ENCODE peak calls at places on chromosomes 3 and 15, in nine cellular contexts. One of them, this sample, is unnamed.

GRCh38 chr3:97738761-97739160 is 25.8 kb upstream of the ARL6 start:
- DNase-seq in pancreas: no peak
- DNase-seq in cardiac muscle cell: no peak
- DNase-seq in HFF-Myc: no peak
- DNase-seq in cardiac fibroblast: no peak
- DNase-seq in heart left ventricle: no peak
- DNase-seq in Peyer's patch: no peak
- DNase-seq in left ventricle myocardium inferior: no peak
- DNase-seq in OCI-LY7: no peak
- DNase-seq in this sample: no peak

GRCh38 chr15:61256231-61256630 is 27.1 kb upstream of the RORA start:
- DNase-seq in pancreas: no peak
- DNase-seq in cardiac muscle cell: no peak
- DNase-seq in HFF-Myc: no peak
- DNase-seq in cardiac fibroblast: peak
- DNase-seq in heart left ventricle: no peak
- DNase-seq in Peyer's patch: no peak
- DNase-seq in left ventricle myocardium inferior: no peak
- DNase-seq in OCI-LY7: no peak
- DNase-seq in this sample: no peak

GRCh38 chr3:58353722-58354553 is 21.2 kb downstream of the PXK start:
- DNase-seq in pancreas: no peak
- DNase-seq in cardiac muscle cell: peak
- DNase-seq in HFF-Myc: no peak
- DNase-seq in cardiac fibroblast: peak
- DNase-seq in heart left ventricle: no peak
- DNase-seq in Peyer's patch: no peak
- DNase-seq in left ventricle myocardium inferior: no peak
- DNase-seq in OCI-LY7: peak
- DNase-seq in this sample: peak

GRCh38 chr15:58066042-58066867 is 744 bp upstream of the ALDH1A2 start:
- DNase-seq in pancreas: peak
- DNase-seq in cardiac muscle cell: peak
- DNase-seq in HFF-Myc: peak
- DNase-seq in cardiac fibroblast: peak
- DNase-seq in heart left ventricle: peak
- DNase-seq in Peyer's patch: peak
- DNase-seq in left ventricle myocardium inferior: peak
- DNase-seq in OCI-LY7: peak
- DNase-seq in this sample: peak

GRCh38 chr3:113533534-113533892 is 1.2 kb downstream of the SIDT1 start:
- DNase-seq in pancreas: no peak
- DNase-seq in cardiac muscle cell: no peak
- DNase-seq in HFF-Myc: no peak
- DNase-seq in cardiac fibroblast: no peak
- DNase-seq in heart left ventricle: no peak
- DNase-seq in Peyer's patch: no peak
- DNase-seq in left ventricle myocardium inferior: no peak
- DNase-seq in OCI-LY7: peak
- DNase-seq in this sample: peak

GRCh38 chr3:128313181-128313725 is 153.4 kb downstream of the DNAJB8 start:
- DNase-seq in pancreas: no peak
- DNase-seq in cardiac muscle cell: no peak
- DNase-seq in HFF-Myc: no peak
- DNase-seq in cardiac fibroblast: no peak
- DNase-seq in heart left ventricle: peak
- DNase-seq in Peyer's patch: no peak
- DNase-seq in left ventricle myocardium inferior: no peak
- DNase-seq in OCI-LY7: no peak
- DNase-seq in this sample: no peak

GRCh38 chr3:126356373-126357298 is 572 bp downstream of the KLF15 start:
- DNase-seq in pancreas: peak
- DNase-seq in cardiac muscle cell: peak
- DNase-seq in HFF-Myc: no peak
- DNase-seq in cardiac fibroblast: peak
- DNase-seq in heart left ventricle: peak
- DNase-seq in Peyer's patch: no peak
- DNase-seq in left ventricle myocardium inferior: peak
- DNase-seq in OCI-LY7: peak
- DNase-seq in this sample: no peak

GRCh38 chr3:41033956-41034519 is 165.3 kb upstream of the CTNNB1 start:
- DNase-seq in pancreas: no peak
- DNase-seq in cardiac muscle cell: no peak
- DNase-seq in HFF-Myc: no peak
- DNase-seq in cardiac fibroblast: no peak
- DNase-seq in heart left ventricle: no peak
- DNase-seq in Peyer's patch: no peak
- DNase-seq in left ventricle myocardium inferior: no peak
- DNase-seq in OCI-LY7: no peak
- DNase-seq in this sample: no peak

GRCh38 chr15:100298257-100298656 is 43.5 kb downstream of the ADAMTS17 start:
- DNase-seq in pancreas: no peak
- DNase-seq in cardiac muscle cell: no peak
- DNase-seq in HFF-Myc: no peak
- DNase-seq in cardiac fibroblast: no peak
- DNase-seq in heart left ventricle: no peak
- DNase-seq in Peyer's patch: no peak
- DNase-seq in left ventricle myocardium inferior: no peak
- DNase-seq in OCI-LY7: no peak
- DNase-seq in this sample: no peak

GRCh38 chr15:62618432-62618831 is 424.1 kb upstream of the TPM1 start:
- DNase-seq in pancreas: no peak
- DNase-seq in cardiac muscle cell: peak
- DNase-seq in HFF-Myc: peak
- DNase-seq in cardiac fibroblast: peak
- DNase-seq in heart left ventricle: no peak
- DNase-seq in Peyer's patch: no peak
- DNase-seq in left ventricle myocardium inferior: no peak
- DNase-seq in OCI-LY7: no peak
- DNase-seq in this sample: no peak

GRCh38 chr3:167938516-167938915 is 157.2 kb downstream of the GOLIM4 start:
- DNase-seq in pancreas: no peak
- DNase-seq in cardiac muscle cell: no peak
- DNase-seq in HFF-Myc: no peak
- DNase-seq in cardiac fibroblast: no peak
- DNase-seq in heart left ventricle: no peak
- DNase-seq in Peyer's patch: no peak
- DNase-seq in left ventricle myocardium inferior: no peak
- DNase-seq in OCI-LY7: no peak
- DNase-seq in this sample: no peak

GRCh38 chr3:22981176-22981575 is 222.0 kb upstream of the UBE2E2 start:
- DNase-seq in pancreas: no peak
- DNase-seq in cardiac muscle cell: peak
- DNase-seq in HFF-Myc: no peak
- DNase-seq in cardiac fibroblast: no peak
- DNase-seq in heart left ventricle: no peak
- DNase-seq in Peyer's patch: no peak
- DNase-seq in left ventricle myocardium inferior: no peak
- DNase-seq in OCI-LY7: no peak
- DNase-seq in this sample: no peak

GRCh38 chr3:104244680-104245079 is 1122.0 kb upstream of the ALCAM start:
- DNase-seq in pancreas: no peak
- DNase-seq in cardiac muscle cell: no peak
- DNase-seq in HFF-Myc: no peak
- DNase-seq in cardiac fibroblast: no peak
- DNase-seq in heart left ventricle: no peak
- DNase-seq in Peyer's patch: no peak
- DNase-seq in left ventricle myocardium inferior: no peak
- DNase-seq in OCI-LY7: no peak
- DNase-seq in this sample: no peak

GRCh38 chr3:108153451-108153981 is 62.7 kb upstream of the CD47 start:
- DNase-seq in pancreas: no peak
- DNase-seq in cardiac muscle cell: peak
- DNase-seq in HFF-Myc: no peak
- DNase-seq in cardiac fibroblast: peak
- DNase-seq in heart left ventricle: no peak
- DNase-seq in Peyer's patch: no peak
- DNase-seq in left ventricle myocardium inferior: no peak
- DNase-seq in OCI-LY7: peak
- DNase-seq in this sample: peak

GRCh38 chr3:66430876-66431275 is 69.9 kb downstream of the LRIG1 start:
- DNase-seq in pancreas: no peak
- DNase-seq in cardiac muscle cell: no peak
- DNase-seq in HFF-Myc: no peak
- DNase-seq in cardiac fibroblast: no peak
- DNase-seq in heart left ventricle: no peak
- DNase-seq in Peyer's patch: no peak
- DNase-seq in left ventricle myocardium inferior: no peak
- DNase-seq in OCI-LY7: no peak
- DNase-seq in this sample: no peak

GRCh38 chr3:172856766-172857742 is 106.5 kb downstream of the ECT2 start:
- DNase-seq in pancreas: no peak
- DNase-seq in cardiac muscle cell: peak
- DNase-seq in HFF-Myc: no peak
- DNase-seq in cardiac fibroblast: peak
- DNase-seq in heart left ventricle: peak
- DNase-seq in Peyer's patch: peak
- DNase-seq in left ventricle myocardium inferior: peak
- DNase-seq in OCI-LY7: no peak
- DNase-seq in this sample: no peak

GRCh38 chr15:96514607-96515285 is 184.2 kb downstream of the NR2F2 start:
- DNase-seq in pancreas: no peak
- DNase-seq in cardiac muscle cell: peak
- DNase-seq in HFF-Myc: no peak
- DNase-seq in cardiac fibroblast: no peak
- DNase-seq in heart left ventricle: no peak
- DNase-seq in Peyer's patch: no peak
- DNase-seq in left ventricle myocardium inferior: no peak
- DNase-seq in OCI-LY7: no peak
- DNase-seq in this sample: no peak

GRCh38 chr15:96521386-96521785 is 190.9 kb downstream of the NR2F2 start:
- DNase-seq in pancreas: no peak
- DNase-seq in cardiac muscle cell: no peak
- DNase-seq in HFF-Myc: no peak
- DNase-seq in cardiac fibroblast: no peak
- DNase-seq in heart left ventricle: no peak
- DNase-seq in Peyer's patch: no peak
- DNase-seq in left ventricle myocardium inferior: no peak
- DNase-seq in OCI-LY7: no peak
- DNase-seq in this sample: no peak

DNA sequence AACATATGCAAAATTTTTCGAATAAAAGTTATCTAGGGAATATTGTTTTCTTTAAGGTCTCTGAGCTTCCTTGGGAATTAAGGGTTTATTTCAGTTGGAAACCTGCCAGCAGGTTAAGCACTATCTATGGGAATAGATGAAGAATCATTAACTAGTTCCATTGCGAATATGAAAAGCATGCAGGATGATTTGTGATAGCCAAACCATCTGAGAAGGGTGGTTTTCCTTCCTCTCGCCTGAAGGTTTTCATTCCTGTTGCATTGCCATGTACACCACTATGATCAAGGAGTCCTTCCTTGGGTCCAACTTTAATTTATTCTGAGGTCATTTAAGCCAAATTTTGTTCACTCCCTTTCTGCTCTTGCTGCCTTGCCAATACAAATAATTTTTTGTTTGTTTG is 184.9 kb downstream of the NR2F2 start:
- DNase-seq in pancreas: no peak
- DNase-seq in cardiac muscle cell: no peak
- DNase-seq in HFF-Myc: no peak
- DNase-seq in cardiac fibroblast: no peak
- DNase-seq in heart left ventricle: no peak
- DNase-seq in Peyer's patch: no peak
- DNase-seq in left ventricle myocardium inferior: no peak
- DNase-seq in OCI-LY7: no peak
- DNase-seq in this sample: no peak
- TF ChIP-seq CTCF in pancreas: no peak
- TF ChIP-seq CTCF in cardiac muscle cell: no peak
- TF ChIP-seq CTCF in HFF-Myc: no peak
- TF ChIP-seq CTCF in cardiac fibroblast: no peak
- TF ChIP-seq CTCF in heart left ventricle: no peak
- TF ChIP-seq CTCF in Peyer's patch: no peak
- TF ChIP-seq CTCF in left ventricle myocardium inferior: no peak
- TF ChIP-seq CTCF in OCI-LY7: no peak
- TF ChIP-seq CTCF in this sample: no peak

DNA sequence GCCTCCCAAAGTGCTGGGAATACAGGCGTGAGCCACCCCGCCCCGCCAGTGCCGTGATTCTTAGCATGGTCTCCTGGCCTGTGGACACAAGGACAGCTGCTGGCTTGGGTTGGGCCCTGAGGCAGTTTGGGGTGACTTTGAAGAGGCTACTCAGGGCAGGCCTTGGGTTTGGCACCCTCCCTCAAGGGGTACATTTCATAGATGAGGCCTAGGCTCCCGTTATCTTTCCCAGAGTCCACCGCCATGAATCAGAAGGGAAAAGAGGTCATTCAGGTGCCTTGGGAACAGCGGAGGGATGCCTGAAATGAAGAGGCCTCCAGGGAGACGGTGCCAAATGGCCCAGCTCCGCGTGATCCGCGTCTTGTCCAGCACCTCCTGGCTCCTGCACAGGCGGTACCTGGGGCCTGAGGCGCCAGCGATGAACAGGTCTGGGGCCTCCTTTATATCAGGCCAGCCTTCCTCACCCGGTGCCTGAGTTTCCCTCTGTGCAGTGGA is 9.3 kb downstream of the GNAI2 start:
- DNase-seq in pancreas: peak
- DNase-seq in cardiac muscle cell: no peak
- DNase-seq in HFF-Myc: no peak
- DNase-seq in cardiac fibroblast: no peak
- DNase-seq in heart left ventricle: no peak
- DNase-seq in Peyer's patch: no peak
- DNase-seq in left ventricle myocardium inferior: no peak
- DNase-seq in OCI-LY7: no peak
- DNase-seq in this sample: no peak
- H3K4me3 ChIP-seq in pancreas: peak
- H3K4me3 ChIP-seq in cardiac muscle cell: no peak
- H3K4me3 ChIP-seq in HFF-Myc: peak
- H3K4me3 ChIP-seq in cardiac fibroblast: peak
- H3K4me3 ChIP-seq in heart left ventricle: peak
- H3K4me3 ChIP-seq in Peyer's patch: peak
- H3K4me3 ChIP-seq in left ventricle myocardium inferior: peak
- H3K4me3 ChIP-seq in OCI-LY7: peak
- H3K4me3 ChIP-seq in this sample: peak

GRCh38 chr3:186930143-186930638 is at the start of gene ST6GAL1:
- DNase-seq in pancreas: peak
- DNase-seq in cardiac muscle cell: peak
- DNase-seq in HFF-Myc: peak
- DNase-seq in cardiac fibroblast: peak
- DNase-seq in heart left ventricle: peak
- DNase-seq in Peyer's patch: peak
- DNase-seq in left ventricle myocardium inferior: peak
- DNase-seq in OCI-LY7: peak
- DNase-seq in this sample: peak
- TF ChIP-seq CTCF in pancreas: no peak
- TF ChIP-seq CTCF in cardiac muscle cell: peak
- TF ChIP-seq CTCF in HFF-Myc: peak
- TF ChIP-seq CTCF in cardiac fibroblast: peak
- TF ChIP-seq CTCF in heart left ventricle: peak
- TF ChIP-seq CTCF in Peyer's patch: no peak
- TF ChIP-seq CTCF in left ventricle myocardium inferior: peak
- TF ChIP-seq CTCF in OCI-LY7: peak
- TF ChIP-seq CTCF in this sample: peak

DNA sequence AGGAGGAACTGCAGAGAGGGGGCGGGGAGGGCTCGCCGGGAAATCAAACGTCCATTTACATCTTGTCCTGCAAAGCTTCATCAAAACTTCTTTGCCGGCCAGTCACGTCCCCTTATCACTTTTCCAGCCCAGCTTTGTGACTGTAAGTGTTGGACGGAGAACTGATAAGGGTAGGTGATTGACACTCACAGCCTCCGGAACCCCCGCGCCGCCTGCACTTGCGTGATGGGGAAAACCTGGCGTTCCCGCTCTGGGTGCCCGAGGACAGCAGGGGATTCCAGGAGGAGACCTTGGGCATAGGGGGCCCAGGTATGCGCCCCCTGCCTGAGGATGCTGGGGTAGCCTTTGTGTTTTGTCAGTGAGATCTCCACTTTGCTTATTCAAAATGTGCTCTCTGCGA is 72.8 kb upstream of the ANKRD34C start:
- DNase-seq in pancreas: no peak
- DNase-seq in cardiac muscle cell: no peak
- DNase-seq in HFF-Myc: no peak
- DNase-seq in cardiac fibroblast: no peak
- DNase-seq in heart left ventricle: no peak
- DNase-seq in Peyer's patch: no peak
- DNase-seq in left ventricle myocardium inferior: no peak
- DNase-seq in OCI-LY7: no peak
- DNase-seq in this sample: no peak
- H3K4me3 ChIP-seq in pancreas: no peak
- H3K4me3 ChIP-seq in cardiac muscle cell: no peak
- H3K4me3 ChIP-seq in HFF-Myc: no peak
- H3K4me3 ChIP-seq in cardiac fibroblast: no peak
- H3K4me3 ChIP-seq in heart left ventricle: no peak
- H3K4me3 ChIP-seq in Peyer's patch: no peak
- H3K4me3 ChIP-seq in left ventricle myocardium inferior: no peak
- H3K4me3 ChIP-seq in OCI-LY7: no peak
- H3K4me3 ChIP-seq in this sample: no peak